ENCODE peak calls at places on chromosome 3, in six cellular contexts. One of them, this sample, is unnamed.

GRCh38 chr3:49238274-49239127 is 38.5 kb downstream of the C3orf62 start:
- DNase-seq in vagina: peak
- DNase-seq in astrocyte of the spinal cord: peak
- DNase-seq in AG10803: peak
- DNase-seq in stomach: peak
- DNase-seq in psoas muscle: no peak
- DNase-seq in this sample: peak

GRCh38 chr3:141877911-141878310 is 1.5 kb downstream of the ATP1B3 start:
- DNase-seq in psoas muscle: no peak
- DNase-seq in stomach: no peak
- DNase-seq in vagina: no peak
- DNase-seq in AG10803: peak
- DNase-seq in astrocyte of the spinal cord: peak
- DNase-seq in this sample: peak

GRCh38 chr3:100928638-100929428 is 64.4 kb downstream of the ABI3BP start:
- DNase-seq in stomach: no peak
- DNase-seq in astrocyte of the spinal cord: peak
- DNase-seq in AG10803: peak
- DNase-seq in vagina: no peak
- DNase-seq in psoas muscle: no peak
- DNase-seq in this sample: no peak

GRCh38 chr3:65245133-65246076 is 557.6 kb upstream of the ADAMTS9 start:
- DNase-seq in AG10803: peak
- DNase-seq in psoas muscle: no peak
- DNase-seq in vagina: no peak
- DNase-seq in astrocyte of the spinal cord: peak
- DNase-seq in stomach: no peak
- DNase-seq in this sample: no peak

GRCh38 chr3:102163039-102163817 is 271.6 kb upstream of the ZPLD1 start:
- DNase-seq in stomach: peak
- DNase-seq in AG10803: peak
- DNase-seq in psoas muscle: peak
- DNase-seq in astrocyte of the spinal cord: peak
- DNase-seq in vagina: no peak
- DNase-seq in this sample: no peak

GRCh38 chr3:112610121-112610520 is 30.8 kb downstream of the CCDC80 start:
- DNase-seq in psoas muscle: no peak
- DNase-seq in AG10803: peak
- DNase-seq in stomach: no peak
- DNase-seq in vagina: no peak
- DNase-seq in astrocyte of the spinal cord: peak
- DNase-seq in this sample: no peak

GRCh38 chr3:148178508-148178907 is 519.2 kb upstream of the AGTR1 start:
- DNase-seq in vagina: no peak
- DNase-seq in stomach: no peak
- DNase-seq in astrocyte of the spinal cord: peak
- DNase-seq in AG10803: no peak
- DNase-seq in psoas muscle: no peak
- DNase-seq in this sample: no peak

GRCh38 chr3:63896332-63897034 is 15.7 kb downstream of the SCAANT1 start:
- DNase-seq in stomach: no peak
- DNase-seq in astrocyte of the spinal cord: no peak
- DNase-seq in vagina: no peak
- DNase-seq in psoas muscle: no peak
- DNase-seq in AG10803: peak
- DNase-seq in this sample: no peak

GRCh38 chr3:150407051-150407817 is 864 bp upstream of the TSC22D2 start:
- DNase-seq in astrocyte of the spinal cord: no peak
- DNase-seq in AG10803: peak
- DNase-seq in psoas muscle: no peak
- DNase-seq in vagina: no peak
- DNase-seq in stomach: no peak
- DNase-seq in this sample: no peak

DNA sequence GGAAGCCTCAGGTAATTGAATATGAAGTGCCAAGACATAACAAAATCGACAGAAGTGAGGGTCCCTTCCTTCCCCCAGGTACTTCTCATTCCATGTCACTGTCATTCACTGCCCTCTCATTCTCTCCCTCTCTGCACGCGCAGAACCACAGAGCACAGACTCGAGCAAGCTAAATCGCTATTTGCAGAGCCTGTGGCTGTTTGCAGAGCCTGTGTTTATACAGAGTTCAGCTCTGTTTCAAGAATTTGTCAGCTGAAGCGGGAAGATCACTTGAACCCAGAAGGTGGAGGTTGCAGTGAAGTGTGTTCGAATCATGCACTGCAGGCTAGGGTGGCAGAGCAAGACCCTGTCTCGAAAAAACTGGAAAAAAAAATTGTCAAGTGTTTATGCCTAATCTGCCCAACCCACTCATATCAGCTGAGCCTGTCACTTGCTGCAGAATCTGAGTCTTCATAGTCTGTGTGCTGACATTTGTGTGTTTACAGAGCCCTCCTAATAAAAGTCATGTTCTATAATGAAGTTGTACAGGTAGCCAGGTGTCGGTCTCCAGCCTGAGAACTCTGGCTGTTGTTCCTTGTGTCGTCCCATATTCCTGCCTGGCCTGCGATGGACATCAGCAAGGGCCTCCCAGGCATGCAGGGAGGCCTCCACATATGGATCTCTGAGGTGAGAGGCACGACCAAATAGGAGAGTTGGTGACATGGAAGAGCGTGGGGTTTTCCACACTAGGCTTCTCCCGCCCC is 2.7 kb downstream of the VILL start:
- DNase-seq in stomach: peak
- DNase-seq in psoas muscle: no peak
- DNase-seq in vagina: no peak
- DNase-seq in astrocyte of the spinal cord: no peak
- DNase-seq in AG10803: no peak
- DNase-seq in this sample: no peak
- H3K4me3 ChIP-seq in stomach: peak
- H3K4me3 ChIP-seq in psoas muscle: peak
- H3K4me3 ChIP-seq in vagina: peak
- H3K4me3 ChIP-seq in astrocyte of the spinal cord: peak
- H3K4me3 ChIP-seq in AG10803: peak
- H3K4me3 ChIP-seq in this sample: peak

DNA sequence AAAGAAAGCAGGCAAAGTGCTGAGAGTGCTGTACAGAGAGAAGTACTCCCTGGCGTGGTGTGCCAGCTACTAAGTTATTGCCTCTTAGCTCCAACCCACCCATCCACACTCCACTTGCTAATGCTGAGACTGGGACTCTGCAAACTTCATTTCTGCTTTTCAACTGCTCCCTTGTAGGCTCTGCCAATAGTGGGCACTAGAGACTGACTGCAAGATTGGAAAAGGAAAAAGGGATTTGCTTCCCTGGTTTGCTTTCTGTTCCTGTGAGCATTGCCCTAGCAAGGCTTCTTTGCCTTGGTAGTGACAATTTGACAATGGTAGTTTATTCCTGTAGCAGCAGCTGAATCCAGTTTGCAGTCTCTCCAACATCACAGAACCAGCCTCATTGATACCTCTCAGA is 56.4 kb upstream of the TMEM108 start:
- DNase-seq in psoas muscle: no peak
- DNase-seq in AG10803: no peak
- DNase-seq in stomach: no peak
- DNase-seq in vagina: no peak
- DNase-seq in astrocyte of the spinal cord: no peak
- DNase-seq in this sample: no peak
- H3K4me3 ChIP-seq in psoas muscle: no peak
- H3K4me3 ChIP-seq in AG10803: no peak
- H3K4me3 ChIP-seq in stomach: no peak
- H3K4me3 ChIP-seq in vagina: no peak
- H3K4me3 ChIP-seq in astrocyte of the spinal cord: no peak
- H3K4me3 ChIP-seq in this sample: no peak

DNA sequence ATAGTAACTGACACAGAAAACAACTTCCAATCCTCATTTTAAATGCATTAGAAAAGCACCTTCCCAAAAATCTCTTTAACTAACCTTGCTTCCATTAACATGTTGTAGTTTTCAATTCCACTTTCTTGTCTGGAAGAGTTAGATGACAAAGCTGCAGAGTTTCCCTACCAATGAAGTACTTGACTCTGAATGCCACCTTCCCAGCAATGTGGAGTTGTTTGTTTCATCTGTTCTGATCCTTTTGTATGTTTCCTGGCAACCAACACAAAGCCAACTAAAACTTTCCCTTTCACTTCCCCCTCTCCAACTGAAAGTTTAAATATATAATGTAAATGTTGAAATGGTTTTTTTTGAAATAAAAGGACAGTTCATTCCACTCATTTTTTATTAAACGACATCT is at the start of gene WDR49:
- DNase-seq in vagina: no peak
- DNase-seq in psoas muscle: no peak
- DNase-seq in astrocyte of the spinal cord: peak
- DNase-seq in AG10803: no peak
- DNase-seq in stomach: no peak
- DNase-seq in this sample: no peak
- H3K4me3 ChIP-seq in vagina: no peak
- H3K4me3 ChIP-seq in psoas muscle: no peak
- H3K4me3 ChIP-seq in astrocyte of the spinal cord: no peak
- H3K4me3 ChIP-seq in AG10803: no peak
- H3K4me3 ChIP-seq in stomach: no peak
- H3K4me3 ChIP-seq in this sample: no peak

GRCh38 chr3:42803800-42804112 is 534 bp downstream of the HIGD1A start:
- DNase-seq in astrocyte of the spinal cord: peak
- DNase-seq in stomach: peak
- DNase-seq in psoas muscle: no peak
- DNase-seq in vagina: no peak
- DNase-seq in AG10803: no peak
- DNase-seq in this sample: no peak

GRCh38 chr3:42804831-42805821 is 836 bp upstream of the HIGD1A start:
- DNase-seq in stomach: peak
- DNase-seq in AG10803: no peak
- DNase-seq in astrocyte of the spinal cord: peak
- DNase-seq in vagina: no peak
- DNase-seq in psoas muscle: peak
- DNase-seq in this sample: no peak

GRCh38 chr3:42801784-42802183 is 2.5 kb downstream of the HIGD1A start:
- DNase-seq in AG10803: no peak
- DNase-seq in psoas muscle: no peak
- DNase-seq in stomach: no peak
- DNase-seq in vagina: no peak
- DNase-seq in astrocyte of the spinal cord: no peak
- DNase-seq in this sample: no peak

GRCh38 chr3:42804113-42804830 is at the start of gene HIGD1A:
- DNase-seq in psoas muscle: peak
- DNase-seq in vagina: peak
- DNase-seq in astrocyte of the spinal cord: peak
- DNase-seq in AG10803: peak
- DNase-seq in stomach: peak
- DNase-seq in this sample: peak

GRCh38 chr3:42802876-42803799 is 1.2 kb downstream of the HIGD1A start:
- DNase-seq in astrocyte of the spinal cord: peak
- DNase-seq in psoas muscle: no peak
- DNase-seq in AG10803: no peak
- DNase-seq in stomach: no peak
- DNase-seq in vagina: no peak
- DNase-seq in this sample: no peak
- H3K4me3 ChIP-seq in astrocyte of the spinal cord: peak
- H3K4me3 ChIP-seq in psoas muscle: peak
- H3K4me3 ChIP-seq in AG10803: peak
- H3K4me3 ChIP-seq in stomach: peak
- H3K4me3 ChIP-seq in vagina: peak
- H3K4me3 ChIP-seq in this sample: peak

GRCh38 chr3:12892840-12893189 is 51.5 kb upstream of the RPL32 start:
- DNase-seq in stomach: no peak
- DNase-seq in psoas muscle: no peak
- DNase-seq in AG10803: no peak
- DNase-seq in vagina: no peak
- DNase-seq in astrocyte of the spinal cord: no peak
- DNase-seq in this sample: no peak

GRCh38 chr3:12891985-12892839 is 50.8 kb upstream of the RPL32 start:
- DNase-seq in psoas muscle: peak
- DNase-seq in stomach: peak
- DNase-seq in vagina: no peak
- DNase-seq in AG10803: peak
- DNase-seq in astrocyte of the spinal cord: peak
- DNase-seq in this sample: peak

GRCh38 chr3:12890610-12891390 is 49.4 kb upstream of the RPL32 start:
- DNase-seq in astrocyte of the spinal cord: no peak
- DNase-seq in vagina: no peak
- DNase-seq in psoas muscle: peak
- DNase-seq in stomach: no peak
- DNase-seq in AG10803: no peak
- DNase-seq in this sample: no peak

GRCh38 chr3:12893247-12893646 is 51.9 kb upstream of the RPL32 start:
- DNase-seq in vagina: no peak
- DNase-seq in stomach: no peak
- DNase-seq in psoas muscle: no peak
- DNase-seq in astrocyte of the spinal cord: no peak
- DNase-seq in AG10803: no peak
- DNase-seq in this sample: no peak

DNA sequence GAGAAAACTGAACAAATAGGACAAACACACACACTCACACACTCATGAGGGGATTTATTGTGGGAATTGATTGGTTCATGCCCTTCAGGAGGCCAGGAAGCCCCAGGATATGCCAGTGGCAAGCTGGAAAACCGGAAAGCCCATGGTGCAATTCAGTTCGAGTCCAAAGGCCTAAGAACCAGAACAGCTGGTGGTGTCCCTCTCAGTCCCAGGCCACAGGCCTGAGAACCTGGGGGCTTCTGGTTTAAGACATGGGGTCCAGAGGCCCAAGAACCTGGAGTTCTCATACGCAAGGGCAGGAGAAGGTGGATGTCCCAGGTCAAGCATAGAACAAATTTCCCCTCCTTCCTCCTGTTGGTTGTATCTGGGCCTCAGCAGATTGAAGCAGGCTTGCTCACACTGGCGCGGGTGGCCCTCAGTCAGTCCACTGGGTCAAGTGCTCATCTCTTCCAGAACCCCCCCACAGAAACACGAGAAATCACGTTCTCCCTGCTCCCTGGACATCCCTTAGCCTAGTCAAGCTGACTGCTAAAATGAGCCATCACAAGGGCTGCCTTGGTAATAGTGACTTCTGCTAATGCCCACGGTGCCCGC is 50.1 kb upstream of the RPL32 start:
- DNase-seq in vagina: no peak
- DNase-seq in astrocyte of the spinal cord: no peak
- DNase-seq in stomach: no peak
- DNase-seq in AG10803: no peak
- DNase-seq in psoas muscle: no peak
- DNase-seq in this sample: no peak
- H3K4me3 ChIP-seq in vagina: no peak
- H3K4me3 ChIP-seq in astrocyte of the spinal cord: no peak
- H3K4me3 ChIP-seq in stomach: peak
- H3K4me3 ChIP-seq in AG10803: peak
- H3K4me3 ChIP-seq in psoas muscle: peak
- H3K4me3 ChIP-seq in this sample: no peak

GRCh38 chr3:53665606-53666005 is 171.2 kb downstream of the CACNA1D start:
- DNase-seq in stomach: no peak
- DNase-seq in vagina: no peak
- DNase-seq in psoas muscle: no peak
- DNase-seq in astrocyte of the spinal cord: no peak
- DNase-seq in AG10803: no peak
- DNase-seq in this sample: no peak
- H3K4me3 ChIP-seq in stomach: no peak
- H3K4me3 ChIP-seq in vagina: no peak
- H3K4me3 ChIP-seq in psoas muscle: no peak
- H3K4me3 ChIP-seq in astrocyte of the spinal cord: no peak
- H3K4me3 ChIP-seq in AG10803: no peak
- H3K4me3 ChIP-seq in this sample: no peak

GRCh38 chr3:44761347-44762169 is at the start of the genes KIAA1143 and KIF15:
- DNase-seq in psoas muscle: peak
- DNase-seq in stomach: peak
- DNase-seq in vagina: peak
- DNase-seq in AG10803: peak
- DNase-seq in astrocyte of the spinal cord: peak
- DNase-seq in this sample: peak
- H3K4me3 ChIP-seq in psoas muscle: peak
- H3K4me3 ChIP-seq in stomach: peak
- H3K4me3 ChIP-seq in vagina: peak
- H3K4me3 ChIP-seq in AG10803: peak
- H3K4me3 ChIP-seq in astrocyte of the spinal cord: peak
- H3K4me3 ChIP-seq in this sample: peak

GRCh38 chr3:186933801-186934200 is 3.5 kb downstream of the ST6GAL1 start:
- DNase-seq in psoas muscle: no peak
- DNase-seq in vagina: no peak
- DNase-seq in astrocyte of the spinal cord: no peak
- DNase-seq in AG10803: no peak
- DNase-seq in stomach: no peak
- DNase-seq in this sample: no peak
- H3K4me3 ChIP-seq in psoas muscle: peak
- H3K4me3 ChIP-seq in vagina: no peak
- H3K4me3 ChIP-seq in astrocyte of the spinal cord: no peak
- H3K4me3 ChIP-seq in AG10803: no peak
- H3K4me3 ChIP-seq in stomach: no peak
- H3K4me3 ChIP-seq in this sample: no peak

This sample was measured in Jurkat, Clone E6-1.